ENCODE peak calls at places on chromosomes 7 and 10, in four cellular contexts. F is GM12878, T is NT2/D1, E is H1. W is an unnamed sample.

GRCh38 chr10:86103391-86104101 is 263.0 kb downstream of the GRID1 start:
- DNase-seq in F (no peak), T (no peak), E (no peak), W (no peak)

GRCh38 chr7:86926732-86927131 is 132.7 kb downstream of the ELAPOR2 start:
- DNase-seq in F (no peak), T (peak; percentile 36), E (no peak), W (peak; percentile 51)

GRCh38 chr10:19656420-19657042 is 159.7 kb upstream of the PLXDC2 start:
- DNase-seq in F (no peak), T (no peak), E (no peak), W (no peak)

GRCh38 chr7:34564091-34564490 is 93.9 kb upstream of the NPSR1 start:
- DNase-seq in F (no peak), T (no peak), E (no peak), W (no peak)

GRCh38 chr7:99679400-99680191 is at the start of gene CYP3A5:
- DNase-seq in F (no peak), T (no peak), E (no peak), W (peak; percentile 23)

GRCh38 chr10:36730316-36730715 is 395.1 kb upstream of the ANKRD30A start:
- DNase-seq in F (no peak), T (no peak), E (no peak), W (no peak)

GRCh38 chr7:99709838-99710541 is 25.0 kb downstream of the CYP3A7 start:
- DNase-seq in F (no peak), T (no peak), E (no peak), W (no peak)

GRCh38 chr7:125427676-125428075 is 498.1 kb upstream of the POT1 start:
- DNase-seq in F (no peak), T (no peak), E (no peak), W (no peak)

GRCh38 chr10:73965890-73966768 is 31.8 kb upstream of the VCL start:
- DNase-seq in F (no peak), T (peak; percentile 91), E (peak; percentile 96), W (peak; percentile 86)

GRCh38 chr7:5690931-5691461 is 90.5 kb downstream of the RNF216 start:
- DNase-seq in F (no peak), T (no peak), E (no peak), W (no peak)

GRCh38 chr7:145817687-145818086 is 298.9 kb upstream of the CNTNAP2 start:
- DNase-seq in F (no peak), T (no peak), E (no peak), W (no peak)

GRCh38 chr7:91089382-91089963 is 174.8 kb upstream of the FZD1 start:
- DNase-seq in F (no peak), T (no peak), E (no peak), W (no peak)

GRCh38 chr10:37146443-37146842 is 21.0 kb downstream of the ANKRD30A start:
- DNase-seq in F (no peak), T (peak; percentile 1), E (no peak), W (peak; percentile 1)

GRCh38 chr7:47799529-47799928 is 148.7 kb downstream of the PKD1L1 start:
- DNase-seq in F (no peak), T (no peak), E (no peak), W (no peak)

GRCh38 chr7:539731-540411 is 20.2 kb upstream of the PDGFA start:
- DNase-seq in F (no peak), T (no peak), E (no peak), W (no peak)

GRCh38 chr7:149050941-149051340 is 22.6 kb upstream of the PDIA4 start:
- DNase-seq in F (no peak), T (no peak), E (no peak), W (no peak)

GRCh38 chr10:14478639-14479038 is 147.9 kb upstream of the FRMD4A start:
- DNase-seq in F (no peak), T (peak; percentile 63), E (peak; percentile 46), W (peak; percentile 69)

GRCh38 chr7:130936202-130936931 is 202.4 kb upstream of the KLF14 start:
- DNase-seq in F (no peak), T (no peak), E (no peak), W (no peak)

GRCh38 chr7:85261341-85261740 is 74.5 kb upstream of the SEMA3D start:
- DNase-seq in F (no peak), T (no peak), E (no peak), W (no peak)

GRCh38 chr10:478471-479245 is 210.8 kb downstream of the DIP2C start:
- DNase-seq in F (no peak), T (no peak), E (no peak), W (no peak)

GRCh38 chr7:54725255-54725654 is 33.8 kb downstream of the SEC61G start:
- DNase-seq in F (no peak), T (no peak), E (no peak), W (no peak)

GRCh38 chr10:90192825-90193224 is 491.4 kb downstream of the KIF20B start:
- DNase-seq in F (no peak), T (no peak), E (no peak), W (no peak)

GRCh38 chr7:106075937-106076336 is 36.2 kb downstream of the SYPL1 start:
- DNase-seq in F (no peak), T (no peak), E (no peak), W (no peak)

GRCh38 chr7:68733219-68734143 is 864.8 kb upstream of the AUTS2 start:
- DNase-seq in F (no peak), T (no peak), E (no peak), W (no peak)

GRCh38 chr10:79022565-79023488 is 45.9 kb upstream of the ZMIZ1 start:
- DNase-seq in F (peak; percentile 12), T (peak; percentile 11), E (no peak), W (peak; percentile 87)

GRCh38 chr10:71598673-71599072 is 120.9 kb downstream of the C10orf105 start:
- DNase-seq in F (no peak), T (no peak), E (no peak), W (no peak)

DNA sequence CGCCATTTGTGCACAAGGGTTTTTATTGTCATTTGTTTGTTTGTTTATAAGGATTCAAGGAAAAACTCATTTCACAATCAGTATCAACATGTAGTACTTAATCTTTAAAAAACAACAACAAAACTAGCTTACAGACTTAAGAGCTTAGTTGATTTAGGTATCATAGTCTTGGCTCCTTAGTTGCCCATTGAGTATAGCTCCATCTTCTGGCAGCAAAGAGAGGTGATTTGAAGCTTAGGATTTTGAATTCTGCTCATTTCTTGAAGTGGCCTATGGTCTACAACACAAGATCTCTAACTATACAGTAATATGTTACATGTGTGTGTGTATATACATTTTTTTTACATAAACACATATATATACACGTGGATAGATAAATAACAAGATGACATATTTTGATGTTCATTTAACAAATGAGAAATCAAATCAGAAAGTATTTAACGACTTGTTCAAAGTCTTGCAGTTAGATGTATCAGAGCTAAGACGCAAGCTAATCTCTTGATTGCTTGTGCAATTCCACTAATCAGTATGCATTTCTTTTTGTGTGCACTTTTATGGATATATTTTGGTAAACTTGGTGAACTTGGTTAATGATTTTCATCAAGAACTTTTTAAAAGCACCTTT is 307.3 kb downstream of the CAMK1D start:
- DNase-seq in F (no peak), T (peak; percentile 27), E (no peak), W (peak; percentile 45)
- TF ChIP-seq SUZ12 in F (no peak), T (no peak), E (no peak), W (no peak)

DNA sequence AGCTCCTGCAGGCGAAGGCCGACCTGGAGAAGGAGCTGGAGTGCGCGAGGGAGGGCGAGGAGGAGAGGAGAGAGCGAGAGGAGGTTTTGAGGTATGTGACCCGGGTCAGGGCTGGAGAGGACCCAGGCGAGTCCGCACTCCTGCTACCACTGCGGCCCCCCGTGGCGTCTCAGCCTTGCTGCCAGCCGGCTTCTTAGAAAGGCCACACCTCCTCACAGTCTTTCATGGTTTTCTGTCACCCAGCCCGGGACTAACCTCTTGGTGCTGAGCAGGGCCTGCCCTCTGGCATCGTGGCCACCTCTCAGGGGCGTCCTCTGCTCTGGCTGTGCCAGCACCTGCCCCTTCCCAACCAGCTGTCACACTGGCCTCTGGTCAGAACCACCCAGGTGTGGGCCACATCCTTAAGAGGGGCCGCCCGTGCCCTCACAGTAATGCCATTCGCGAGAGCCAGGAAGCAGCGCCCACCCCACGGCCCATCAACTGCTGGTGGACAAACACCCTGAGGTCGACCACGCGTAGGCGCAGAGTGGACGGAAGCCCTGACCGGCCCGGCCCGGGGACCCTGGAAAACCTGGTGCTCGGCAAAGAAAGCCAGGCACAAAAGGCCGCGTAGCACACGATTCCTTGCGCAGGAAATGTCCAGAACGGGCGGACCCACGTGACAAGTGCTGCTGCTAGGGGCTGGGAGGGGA is 34.4 kb downstream of the IQCE start:
- DNase-seq in F (no peak), T (no peak), E (no peak), W (no peak)
- TF ChIP-seq SUZ12 in F (no peak), T (no peak), E (no peak), W (no peak)

GRCh38 chr7:20514364-20514763 is 101.1 kb upstream of the ABCB5 start:
- DNase-seq in F (peak; percentile 2), T (no peak), E (no peak), W (peak; percentile 57)
- TF ChIP-seq SUZ12 in F (no peak), T (no peak), E (no peak), W (no peak)

GRCh38 chr7:12881712-12882111 is 194.3 kb downstream of the ARL4A start:
- DNase-seq in F (no peak), T (no peak), E (no peak), W (no peak)
- TF ChIP-seq SUZ12 in F (no peak), T (no peak), E (no peak), W (no peak)

GRCh38 chr7:45061807-45062206 is 27.0 kb downstream of the NACAD start:
- DNase-seq in F (no peak), T (no peak), E (no peak), W (no peak)
- TF ChIP-seq SUZ12 in F (no peak), T (no peak), E (no peak), W (no peak)

GRCh38 chr7:112135815-112136706 is 70.1 kb downstream of the DOCK4 start:
- DNase-seq in F (no peak), T (no peak), E (no peak), W (no peak)
- TF ChIP-seq SUZ12 in F (no peak), T (no peak), E (no peak), W (no peak)